ENCODE peak calls at places on chromosomes 7 and 10, in seven cellular contexts. T, H, P, L, O, U and J are unnamed samples.
A peak's percentile ranks its signal among the peaks of the same experiment; 100 is the strongest.

GRCh38 chr7:70681111-70681846 is 450.7 kb upstream of the GALNT17 start:
- DNase-seq in H (no peak), P (no peak), U (no peak), O (peak; percentile 58), T (no peak), L (no peak), J (no peak)

GRCh38 chr10:44715081-44715480 is 196.1 kb upstream of the TMEM72 start:
- DNase-seq in T (no peak), L (no peak), U (no peak), H (peak; percentile 95), O (no peak), P (no peak), J (no peak)

GRCh38 chr10:34446046-34446445 is 369.1 kb downstream of the PARD3 start:
- DNase-seq in P (no peak), T (no peak), L (no peak), H (no peak), O (no peak), U (no peak), J (no peak)

GRCh38 chr7:120523985-120524384 is 251.0 kb downstream of the KCND2 start:
- DNase-seq in U (no peak), T (no peak), H (no peak), P (no peak), O (no peak), L (no peak), J (no peak)

GRCh38 chr10:97549587-97550322 is 22.8 kb upstream of the ANKRD2 start:
- DNase-seq in H (no peak), U (peak; percentile 43), O (peak; percentile 49), P (no peak), L (no peak), T (no peak), J (no peak)

GRCh38 chr7:24877790-24878311 is 102.1 kb downstream of the OSBPL3 start:
- DNase-seq in T (no peak), H (peak; percentile 76), P (no peak), L (no peak), U (no peak), O (no peak), J (no peak)

GRCh38 chr7:116242759-116243158 is 32.4 kb downstream of the TES start:
- DNase-seq in L (no peak), H (no peak), P (no peak), T (no peak), U (no peak), O (no peak), J (no peak)

GRCh38 chr10:86366902-86367338 is 325 bp upstream of the GRID1 start:
- DNase-seq in O (no peak), T (peak; percentile 52), P (no peak), L (no peak), U (no peak), H (no peak), J (no peak)

GRCh38 chr7:28301148-28301641 is 111.1 kb upstream of the CREB5 start:
- DNase-seq in P (peak; percentile 56), O (no peak), T (peak; percentile 81), L (no peak), U (no peak), H (peak; percentile 66), J (no peak)

GRCh38 chr10:63718006-63718405 is 196.8 kb downstream of the REEP3 start:
- DNase-seq in O (no peak), H (no peak), L (no peak), P (no peak), U (no peak), T (no peak), J (no peak)

GRCh38 chr10:111344804-111345203 is 268.0 kb downstream of the ADRA2A start:
- DNase-seq in O (peak; percentile 47), U (no peak), P (no peak), L (no peak), T (no peak), H (no peak), J (peak; percentile 2)

GRCh38 chr10:47034511-47035051 is 123.4 kb downstream of the PTPN20 start:
- DNase-seq in T (peak; percentile 48), L (no peak), P (no peak), U (no peak), H (no peak), O (no peak), J (no peak)

GRCh38 chr10:98012654-98013053 is 17.8 kb downstream of the CRTAC1 start:
- DNase-seq in O (no peak), L (no peak), H (no peak), P (no peak), U (no peak), T (no peak), J (no peak)

GRCh38 chr7:144038887-144039286 is 9.9 kb upstream of the OR2A5 start:
- DNase-seq in P (no peak), T (no peak), U (no peak), L (no peak), O (peak; percentile 67), H (no peak), J (no peak)

GRCh38 chr7:30765359-30765758 is 5.9 kb upstream of the MINDY4 start:
- DNase-seq in O (no peak), H (no peak), U (no peak), P (no peak), L (no peak), T (peak; percentile 43), J (no peak)

DNA sequence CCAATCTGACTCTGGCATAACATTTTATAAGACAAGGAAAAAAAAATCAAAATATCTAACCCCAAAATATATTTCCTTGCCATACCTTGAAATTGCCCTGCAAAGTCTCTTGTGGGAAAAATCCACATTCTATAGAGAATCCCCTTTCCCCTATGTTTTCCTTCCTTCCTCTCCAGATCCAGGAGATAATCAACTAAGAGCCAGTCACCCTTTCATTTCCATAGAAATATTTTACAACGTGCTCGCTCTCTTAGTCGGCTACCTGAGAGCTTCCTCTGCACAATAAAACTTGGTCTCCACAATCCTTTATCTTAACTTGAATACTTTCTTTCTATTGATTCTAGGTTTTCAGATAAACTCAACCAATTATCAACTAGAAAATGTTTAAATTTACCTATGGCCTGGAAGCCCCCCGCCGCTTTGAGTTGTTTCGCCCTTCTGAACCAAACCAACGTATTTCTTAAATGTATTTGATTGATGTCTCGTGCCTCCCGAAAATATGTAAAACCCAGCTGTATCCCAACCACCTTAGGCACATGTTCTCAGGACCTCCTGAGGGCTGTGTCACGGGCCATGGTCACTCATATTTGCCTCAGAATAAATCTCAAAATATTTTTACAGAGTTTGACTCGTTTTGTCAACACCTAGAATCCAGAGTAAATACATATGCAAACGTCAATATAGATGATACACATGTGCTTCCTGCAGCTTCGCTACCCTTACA is 868 bp downstream of the PSAP start:
- DNase-seq in L (peak; percentile 4), O (no peak), P (no peak), H (no peak), U (no peak), T (no peak), J (no peak)
- H3K4me1 ChIP-seq in L (peaks cover 27% of the 10 kb centered on the region), O (no peaks in the 10 kb centered on the region), P (peaks cover 58% of the 10 kb centered on the region), H (peaks cover 22% of the 10 kb centered on the region), U (peaks cover 66% of the 10 kb centered on the region), T (peaks cover 55% of the 10 kb centered on the region), J (peaks cover 2% of the 10 kb centered on the region)

DNA sequence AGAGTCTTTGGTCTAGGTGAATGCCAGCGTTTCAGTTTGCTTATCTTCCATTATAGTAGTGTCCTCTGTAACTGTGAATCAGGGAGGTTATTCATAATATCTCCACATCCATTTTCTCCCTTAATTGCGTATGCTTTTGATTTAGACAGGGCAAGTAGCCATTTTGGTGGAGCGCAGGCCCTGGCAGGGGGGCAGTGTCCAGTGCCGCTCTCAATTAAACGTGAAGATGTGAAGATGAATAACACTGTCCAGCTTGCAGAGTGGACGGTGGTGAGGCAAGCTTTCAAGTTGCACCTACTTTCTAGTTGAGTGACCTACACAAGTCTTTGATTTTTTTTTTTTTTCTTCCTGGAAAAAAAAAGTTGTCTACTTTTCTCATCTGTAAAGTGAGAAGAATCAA is 4.5 kb downstream of the TSPAN14 start:
- DNase-seq in T (no peak), H (no peak), L (no peak), U (no peak), P (no peak), O (no peak), J (no peak)
- H3K4me1 ChIP-seq in T (peaks cover 76% of the 10 kb centered on the region), H (peaks cover 69% of the 10 kb centered on the region), L (peaks cover 78% of the 10 kb centered on the region), U (peaks cover 96% of the 10 kb centered on the region), P (peaks cover 85% of the 10 kb centered on the region), O (peaks cover 39% of the 10 kb centered on the region), J (peaks cover 25% of the 10 kb centered on the region)

GRCh38 chr10:129656642-129657041 is 189.6 kb downstream of the MGMT start:
- DNase-seq in O (peak; percentile 21), U (no peak), L (no peak), H (no peak), P (no peak), T (no peak), J (no peak)
- H3K4me1 ChIP-seq in O (peaks cover 7% of the 10 kb centered on the region), U (no peaks in the 10 kb centered on the region), L (no peaks in the 10 kb centered on the region), H (no peaks in the 10 kb centered on the region), P (no peaks in the 10 kb centered on the region), T (no peaks in the 10 kb centered on the region), J (no peaks in the 10 kb centered on the region)

GRCh38 chr7:100427762-100428198 is 723 bp downstream of the ZCWPW1 start:
- DNase-seq in P (no peak), U (no peak), H (no peak), O (no peak), L (no peak), T (no peak), J (no peak)

GRCh38 chr7:100430450-100431285 is 1.0 kb downstream of the MEPCE start:
- DNase-seq in T (peak; percentile 73), U (no peak), P (peak; percentile 50), L (no peak), O (no peak), H (no peak), J (no peak)

GRCh38 chr7:100429637-100430449 is at the start of gene MEPCE:
- DNase-seq in P (peak; percentile 97), L (peak; percentile 96), O (peak; percentile 98), T (peak; percentile 99), U (peak; percentile 97), H (peak; percentile 84), J (no peak)

GRCh38 chr7:100428199-100428966 is at the start of gene ZCWPW1:
- DNase-seq in L (peak; percentile 98), P (peak; percentile 98), U (peak; percentile 96), O (peak; percentile 98), H (peak; percentile 92), T (peak; percentile 99), J (peak; percentile 95)

DNA sequence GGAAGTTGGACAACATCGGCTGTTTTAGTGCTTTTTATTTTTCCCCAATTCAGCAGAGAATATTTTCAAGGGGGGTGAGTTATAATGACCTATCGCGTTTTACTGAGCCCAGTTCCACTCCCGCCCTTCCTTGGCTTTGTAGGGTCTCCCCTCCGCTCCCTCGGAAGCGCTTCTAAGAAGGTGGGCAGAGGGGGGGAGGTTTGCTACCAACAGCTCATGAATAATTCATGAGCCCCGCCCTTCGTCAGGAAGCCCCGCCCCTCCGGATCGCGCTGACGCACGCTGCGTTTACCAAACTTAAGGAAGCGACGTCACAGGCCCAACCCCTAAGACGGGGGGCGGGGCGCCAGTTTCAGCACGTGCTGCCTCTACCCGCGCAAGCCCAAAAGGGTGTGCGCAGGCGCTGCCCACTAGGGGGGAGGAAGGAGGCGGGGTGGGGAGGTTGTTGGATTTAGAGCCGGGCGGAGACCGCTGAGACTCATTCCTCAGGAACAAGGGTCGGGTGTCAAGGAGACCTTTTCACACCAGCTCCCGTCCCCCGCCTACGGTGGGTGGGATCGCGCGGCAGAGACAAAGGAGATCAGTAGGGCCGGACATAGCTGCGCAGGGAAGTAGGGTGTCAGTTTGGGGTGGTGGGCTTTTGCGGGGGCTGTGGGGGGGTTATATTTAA is 529 bp upstream of the MEPCE start:
- DNase-seq in L (peak; percentile 100), O (peak; percentile 100), H (peak; percentile 96), U (peak; percentile 100), P (peak; percentile 100), T (peak; percentile 100), J (peak; percentile 99)
- H3K4me1 ChIP-seq in L (peaks cover 41% of the 10 kb centered on the region), O (peaks cover 12% of the 10 kb centered on the region), H (peaks cover 15% of the 10 kb centered on the region), U (peaks cover 51% of the 10 kb centered on the region), P (peaks cover 40% of the 10 kb centered on the region), T (peaks cover 34% of the 10 kb centered on the region), J (peaks cover 6% of the 10 kb centered on the region)